ENCODE peak calls at places on chromosomes 2 and 18, in four cellular contexts. Z is renal cortical epithelial cell, W is globus pallidus, T is neuronal stem cell. P is an unnamed sample.

GRCh38 chr2:239836021-239836765 is 188.9 kb downstream of the NDUFA10 start:
- DNase-seq in W (no peak), T (no peak), Z (no peak), P (no peak)

GRCh38 chr18:63994783-63995399 is 25.0 kb downstream of the SERPINB8 start:
- DNase-seq in W (peak), Z (peak), T (peak), P (no peak)

GRCh38 chr2:224284134-224284946 is 117.6 kb downstream of the FAM124B start:
- DNase-seq in T (peak), Z (peak), W (peak), P (no peak)

GRCh38 chr18:54742120-54742519 is 86.2 kb upstream of the RAB27B start:
- DNase-seq in Z (no peak), T (no peak), W (no peak), P (no peak)

GRCh38 chr18:63648241-63648640 is 4.2 kb upstream of the SERPINB4 start:
- DNase-seq in T (no peak), Z (peak), W (no peak), P (no peak)

GRCh38 chr2:120778244-120778643 is 42.6 kb downstream of the GLI2 start:
- DNase-seq in W (no peak), T (no peak), Z (no peak), P (no peak)

GRCh38 chr18:44536041-44536440 is 144.6 kb upstream of the SETBP1 start:
- DNase-seq in W (no peak), T (no peak), Z (peak), P (no peak)

GRCh38 chr2:111135910-111136297 is 15.2 kb downstream of the BCL2L11 start:
- DNase-seq in T (no peak), W (no peak), Z (no peak), P (no peak)

GRCh38 chr2:105294844-105295481 is 34.6 kb downstream of the TGFBRAP1 start:
- DNase-seq in T (peak), Z (peak), W (peak), P (no peak)

GRCh38 chr2:154709215-154709614 is 10.7 kb downstream of the KCNJ3 start:
- DNase-seq in T (no peak), W (no peak), Z (peak), P (no peak)